ENCODE peak calls at places on chromosomes 11 and 22, in eight cellular contexts. V is stimulated activated CD8-positive, alpha-beta memory T cell treated with anti-CD3 and anti-CD28 coated beads, Interleukin-4, amount 100 ng/mL, for 24 hours; L is GM06990; C is GM10248; Y is brain pericyte; A is RPMI7951; H is neuronal stem cell; U is HFF-Myc. D is an unnamed sample.

GRCh38 chr11:116422556-116422955 is 350.2 kb downstream of the BUD13 start:
- DNase-seq in U (no peak), Y (no peak), A (no peak), H (no peak), C (no peak), L (no peak), V (no peak), D (no peak)

GRCh38 chr11:127443297-127443696 is 442.7 kb upstream of the KIRREL3 start:
- DNase-seq in L (no peak), U (no peak), C (no peak), A (no peak), H (no peak), V (no peak), Y (no peak), D (no peak)

GRCh38 chr22:26756675-26757293 is 99.4 kb downstream of the MIAT start:
- DNase-seq in A (peak), C (peak), U (no peak), H (peak), Y (no peak), L (peak), V (peak), D (no peak)

GRCh38 chr11:125874556-125875124 is 12.8 kb upstream of the HYLS1 start:
- DNase-seq in A (peak), L (no peak), U (peak), H (peak), Y (peak), C (peak), V (no peak), D (peak)

GRCh38 chr11:66875376-66875775 is 18.5 kb downstream of the LRFN4 start:
- DNase-seq in C (no peak), A (no peak), U (no peak), V (no peak), Y (no peak), L (no peak), H (no peak), D (no peak)

GRCh38 chr11:122706261-122706660 is 50.7 kb downstream of the UBASH3B start:
- DNase-seq in Y (no peak), A (peak), C (no peak), V (no peak), H (no peak), L (no peak), U (no peak), D (no peak)

GRCh38 chr11:43393765-43394355 is 35.1 kb downstream of the TTC17 start:
- DNase-seq in Y (no peak), A (no peak), U (no peak), H (no peak), V (no peak), L (no peak), C (no peak), D (no peak)

GRCh38 chr11:24132471-24132870 is 364.4 kb upstream of the LUZP2 start:
- DNase-seq in Y (no peak), C (no peak), U (no peak), V (no peak), L (no peak), H (no peak), A (no peak), D (no peak)

GRCh38 chr11:75982309-75982708 is 167.3 kb downstream of the UVRAG start:
- DNase-seq in V (no peak), A (no peak), H (no peak), L (no peak), C (no peak), Y (no peak), U (no peak), D (no peak)

GRCh38 chr11:75311858-75312288 is 39.6 kb downstream of the ARRB1 start:
- DNase-seq in C (no peak), H (no peak), U (no peak), L (no peak), V (no peak), Y (no peak), A (no peak), D (no peak)

GRCh38 chr11:32018672-32019071 is 72.2 kb upstream of the RCN1 start:
- DNase-seq in L (no peak), Y (no peak), V (no peak), C (no peak), U (no peak), A (no peak), H (no peak), D (no peak)

GRCh38 chr11:20547411-20547810 is 52.0 kb upstream of the SLC6A5 start:
- DNase-seq in L (no peak), Y (no peak), A (no peak), U (no peak), C (no peak), V (no peak), H (no peak), D (no peak)

D was measured in NCI-H446.